ENCODE peak calls at places on chromosomes 6 and 20, in five cellular contexts. H is H7, Q is hypothalamus, F is foreskin fibroblast, U is neural crest cell. T is an unnamed sample.

GRCh38 chr6:107458687-107459282 is 579 bp downstream of the PDSS2 start:
- DNase-seq in H (peak), Q (no peak), F (peak), U (no peak), T (peak)

GRCh38 chr6:90468080-90468479 is 118.8 kb downstream of the MAP3K7 start:
- DNase-seq in H (no peak), Q (peak), F (peak), U (no peak), T (no peak)

GRCh38 chr20:17228624-17229061 is 1.8 kb downstream of the PCSK2 start:
- DNase-seq in H (peak), Q (peak), F (no peak), U (peak), T (no peak)

GRCh38 chr20:11814276-11814675 is 103.4 kb upstream of the BTBD3 start:
- DNase-seq in H (no peak), Q (no peak), F (peak), U (no peak), T (no peak)

GRCh38 chr6:12275084-12275483 is 15.1 kb upstream of the EDN1 start:
- DNase-seq in H (no peak), Q (no peak), F (no peak), U (no peak), T (no peak)

GRCh38 chr20:46552460-46553420 is 2.3 kb upstream of the OCSTAMP start:
- DNase-seq in H (no peak), Q (no peak), F (no peak), U (no peak), T (no peak)

GRCh38 chr20:57372157-57372556 is 19.0 kb upstream of the RBM38 start:
- DNase-seq in H (no peak), Q (no peak), F (no peak), U (no peak), T (no peak)

GRCh38 chr6:169779092-169779815 is 27.8 kb downstream of the ERMARD start:
- DNase-seq in H (no peak), Q (no peak), F (no peak), U (no peak), T (no peak)

GRCh38 chr20:60501048-60501447 is 542.8 kb downstream of the CDH26 start:
- DNase-seq in H (no peak), Q (no peak), F (no peak), U (no peak), T (no peak)

GRCh38 chr20:49344975-49345374 is 67.1 kb upstream of the ZNFX1 start:
- DNase-seq in H (no peak), Q (peak), F (peak), U (no peak), T (no peak)

GRCh38 chr20:1718604-1719384 is 61.2 kb upstream of the SIRPG start:
- DNase-seq in H (no peak), Q (no peak), F (peak), U (no peak), T (no peak)

GRCh38 chr6:4636881-4637224 is 139.4 kb upstream of the CDYL start:
- DNase-seq in H (no peak), Q (no peak), F (no peak), U (no peak), T (no peak)

GRCh38 chr20:49340161-49340966 is 62.5 kb upstream of the ZNFX1 start:
- DNase-seq in H (no peak), Q (no peak), F (peak), U (no peak), T (no peak)

GRCh38 chr6:33592595-33593413 is 12.7 kb upstream of the BAK1 start:
- DNase-seq in H (peak), Q (peak), F (no peak), U (peak), T (no peak)

GRCh38 chr6:151835396-151835795 is 27.9 kb downstream of the ESR1 start:
- DNase-seq in H (no peak), Q (peak), F (no peak), U (no peak), T (no peak)

GRCh38 chr6:124223596-124223995 is 419.9 kb downstream of the NKAIN2 start:
- DNase-seq in H (no peak), Q (peak), F (peak), U (no peak), T (no peak)

GRCh38 chr6:67212584-67212983 is 1422.5 kb upstream of the ADGRB3 start:
- DNase-seq in H (no peak), Q (no peak), F (no peak), U (no peak), T (no peak)

GRCh38 chr6:148736779-148737412 is 9.9 kb upstream of the UST start:
- DNase-seq in H (no peak), Q (no peak), F (peak), U (no peak), T (no peak)

GRCh38 chr6:6682225-6682624 is 93.7 kb downstream of the LY86 start:
- DNase-seq in H (no peak), Q (no peak), F (no peak), U (no peak), T (no peak)

GRCh38 chr20:63061051-63061531 is 54.3 kb upstream of the BHLHE23 start:
- DNase-seq in H (no peak), Q (no peak), F (no peak), U (no peak), T (no peak)

GRCh38 chr6:25637946-25638345 is 14.1 kb upstream of the SCGN start:
- DNase-seq in H (peak), Q (no peak), F (no peak), U (no peak), T (no peak)

GRCh38 chr6:33172307-33173227 is 19.7 kb downstream of the COL11A2 start:
- DNase-seq in H (peak), Q (no peak), F (peak), U (no peak), T (no peak)

GRCh38 chr6:111602481-111603404 is 2.9 kb downstream of the TRAF3IP2 start:
- DNase-seq in H (no peak), Q (no peak), F (peak), U (no peak), T (no peak)

GRCh38 chr6:127514396-127515227 is 4.5 kb downstream of the MTCL3 start:
- DNase-seq in H (peak), Q (peak), F (peak), U (peak), T (peak)

GRCh38 chr6:157088841-157089240 is 234.5 kb downstream of the TMEM242 start:
- DNase-seq in H (no peak), Q (no peak), F (no peak), U (no peak), T (no peak)

GRCh38 chr6:170248111-170248805 is 42.6 kb downstream of the DLL1 start:
- DNase-seq in H (no peak), Q (no peak), F (no peak), U (no peak), T (no peak)

GRCh38 chr6:39076086-39076992 is 27.8 kb downstream of the GLP1R start:
- DNase-seq in H (peak), Q (no peak), F (no peak), U (no peak), T (no peak)

GRCh38 chr20:17488916-17489600 is 42.1 kb downstream of the BFSP1 start:
- DNase-seq in H (no peak), Q (no peak), F (no peak), U (no peak), T (no peak)

GRCh38 chr6:13368716-13369115 is 40.4 kb upstream of the TBC1D7 start:
- DNase-seq in H (no peak), Q (no peak), F (peak), U (no peak), T (no peak)

GRCh38 chr20:36569847-36570429 is 3.5 kb upstream of the TGIF2 start:
- DNase-seq in H (no peak), Q (no peak), F (peak), U (no peak), T (no peak)